ENCODE peak calls at places on chromosomes 3 and 15, in eight cellular contexts. One of them, this sample, is unnamed.

GRCh38 chr3:175479800-175480199 is 620.7 kb downstream of the NAALADL2 start:
- DNase-seq in heart left ventricle: no peak
- DNase-seq in AG04450: no peak
- DNase-seq in thoracic aorta: no peak
- DNase-seq in uterus: no peak
- DNase-seq in H9: no peak
- DNase-seq in cardiac muscle cell: no peak
- DNase-seq in fibroblast of lung: no peak
- DNase-seq in this sample: no peak

GRCh38 chr15:27359586-27359985 is 388.6 kb downstream of the GABRG3 start:
- DNase-seq in heart left ventricle: no peak
- DNase-seq in AG04450: no peak
- DNase-seq in thoracic aorta: no peak
- DNase-seq in uterus: no peak
- DNase-seq in H9: no peak
- DNase-seq in cardiac muscle cell: no peak
- DNase-seq in fibroblast of lung: no peak
- DNase-seq in this sample: no peak

GRCh38 chr3:32706348-32707025 is 21.5 kb downstream of the CNOT10 start:
- DNase-seq in heart left ventricle: no peak
- DNase-seq in AG04450: no peak
- DNase-seq in thoracic aorta: no peak
- DNase-seq in uterus: no peak
- DNase-seq in H9: no peak
- DNase-seq in cardiac muscle cell: peak
- DNase-seq in fibroblast of lung: peak
- DNase-seq in this sample: no peak

GRCh38 chr3:4207672-4208071 is 95.5 kb upstream of the SETMAR start:
- DNase-seq in heart left ventricle: no peak
- DNase-seq in AG04450: no peak
- DNase-seq in thoracic aorta: no peak
- DNase-seq in uterus: no peak
- DNase-seq in H9: no peak
- DNase-seq in cardiac muscle cell: no peak
- DNase-seq in fibroblast of lung: no peak
- DNase-seq in this sample: no peak

GRCh38 chr3:52696830-52697621 is 8.6 kb downstream of the GLT8D1 start:
- DNase-seq in heart left ventricle: no peak
- DNase-seq in AG04450: no peak
- DNase-seq in thoracic aorta: no peak
- DNase-seq in uterus: no peak
- DNase-seq in H9: no peak
- DNase-seq in cardiac muscle cell: no peak
- DNase-seq in fibroblast of lung: no peak
- DNase-seq in this sample: no peak

GRCh38 chr15:22895465-22896190 is 57.2 kb downstream of the NIPA2 start:
- DNase-seq in heart left ventricle: no peak
- DNase-seq in AG04450: no peak
- DNase-seq in thoracic aorta: no peak
- DNase-seq in uterus: no peak
- DNase-seq in H9: no peak
- DNase-seq in cardiac muscle cell: no peak
- DNase-seq in fibroblast of lung: peak
- DNase-seq in this sample: peak

GRCh38 chr15:57333487-57333886 is 42.8 kb upstream of the CGNL1 start:
- DNase-seq in heart left ventricle: no peak
- DNase-seq in AG04450: no peak
- DNase-seq in thoracic aorta: no peak
- DNase-seq in uterus: no peak
- DNase-seq in H9: no peak
- DNase-seq in cardiac muscle cell: peak
- DNase-seq in fibroblast of lung: no peak
- DNase-seq in this sample: peak

GRCh38 chr15:98655732-98656131 is 7.4 kb downstream of the IGF1R start:
- DNase-seq in heart left ventricle: no peak
- DNase-seq in AG04450: no peak
- DNase-seq in thoracic aorta: no peak
- DNase-seq in uterus: no peak
- DNase-seq in H9: no peak
- DNase-seq in cardiac muscle cell: no peak
- DNase-seq in fibroblast of lung: no peak
- DNase-seq in this sample: no peak

GRCh38 chr15:92429378-92430066 is 35.8 kb downstream of the ST8SIA2 start:
- DNase-seq in heart left ventricle: no peak
- DNase-seq in AG04450: peak
- DNase-seq in thoracic aorta: no peak
- DNase-seq in uterus: no peak
- DNase-seq in H9: no peak
- DNase-seq in cardiac muscle cell: peak
- DNase-seq in fibroblast of lung: peak
- DNase-seq in this sample: peak

GRCh38 chr15:88249220-88249619 is 7.3 kb downstream of the NTRK3 start:
- DNase-seq in heart left ventricle: no peak
- DNase-seq in AG04450: no peak
- DNase-seq in thoracic aorta: peak
- DNase-seq in uterus: peak
- DNase-seq in H9: no peak
- DNase-seq in cardiac muscle cell: peak
- DNase-seq in fibroblast of lung: no peak
- DNase-seq in this sample: no peak

GRCh38 chr3:45035441-45036301 is 9.6 kb downstream of the CLEC3B start:
- DNase-seq in heart left ventricle: no peak
- DNase-seq in AG04450: no peak
- DNase-seq in thoracic aorta: no peak
- DNase-seq in uterus: peak
- DNase-seq in H9: peak
- DNase-seq in cardiac muscle cell: peak
- DNase-seq in fibroblast of lung: peak
- DNase-seq in this sample: no peak

GRCh38 chr3:134392336-134392983 is 18.2 kb upstream of the AMOTL2 start:
- DNase-seq in heart left ventricle: peak
- DNase-seq in AG04450: no peak
- DNase-seq in thoracic aorta: peak
- DNase-seq in uterus: no peak
- DNase-seq in H9: no peak
- DNase-seq in cardiac muscle cell: peak
- DNase-seq in fibroblast of lung: peak
- DNase-seq in this sample: no peak

GRCh38 chr3:165624761-165625160 is 212.5 kb downstream of the BCHE start:
- DNase-seq in heart left ventricle: no peak
- DNase-seq in AG04450: no peak
- DNase-seq in thoracic aorta: no peak
- DNase-seq in uterus: no peak
- DNase-seq in H9: no peak
- DNase-seq in cardiac muscle cell: peak
- DNase-seq in fibroblast of lung: peak
- DNase-seq in this sample: no peak

GRCh38 chr3:31312400-31312799 is 220.3 kb upstream of the STT3B start:
- DNase-seq in heart left ventricle: no peak
- DNase-seq in AG04450: no peak
- DNase-seq in thoracic aorta: no peak
- DNase-seq in uterus: no peak
- DNase-seq in H9: no peak
- DNase-seq in cardiac muscle cell: peak
- DNase-seq in fibroblast of lung: no peak
- DNase-seq in this sample: no peak

GRCh38 chr3:177144922-177145321 is 52.4 kb downstream of the TBL1XR1 start:
- DNase-seq in heart left ventricle: no peak
- DNase-seq in AG04450: no peak
- DNase-seq in thoracic aorta: no peak
- DNase-seq in uterus: no peak
- DNase-seq in H9: no peak
- DNase-seq in cardiac muscle cell: no peak
- DNase-seq in fibroblast of lung: no peak
- DNase-seq in this sample: peak
- H3K27ac ChIP-seq in heart left ventricle: no peak
- H3K27ac ChIP-seq in AG04450: no peak
- H3K27ac ChIP-seq in thoracic aorta: no peak
- H3K27ac ChIP-seq in uterus: no peak
- H3K27ac ChIP-seq in H9: no peak
- H3K27ac ChIP-seq in cardiac muscle cell: peak
- H3K27ac ChIP-seq in fibroblast of lung: no peak
- H3K27ac ChIP-seq in this sample: no peak

GRCh38 chr15:84749111-84749991 is 959 bp downstream of the ZNF592 start:
- DNase-seq in heart left ventricle: peak
- DNase-seq in AG04450: no peak
- DNase-seq in thoracic aorta: no peak
- DNase-seq in uterus: peak
- DNase-seq in H9: peak
- DNase-seq in cardiac muscle cell: peak
- DNase-seq in fibroblast of lung: peak
- DNase-seq in this sample: peak

GRCh38 chr15:84748274-84749110 is at the start of gene ZNF592:
- DNase-seq in heart left ventricle: peak
- DNase-seq in AG04450: peak
- DNase-seq in thoracic aorta: peak
- DNase-seq in uterus: peak
- DNase-seq in H9: peak
- DNase-seq in cardiac muscle cell: peak
- DNase-seq in fibroblast of lung: peak
- DNase-seq in this sample: peak

GRCh38 chr15:84752195-84752594 is 3.8 kb downstream of the ZNF592 start:
- DNase-seq in heart left ventricle: no peak
- DNase-seq in AG04450: no peak
- DNase-seq in thoracic aorta: no peak
- DNase-seq in uterus: no peak
- DNase-seq in H9: no peak
- DNase-seq in cardiac muscle cell: no peak
- DNase-seq in fibroblast of lung: no peak
- DNase-seq in this sample: no peak

GRCh38 chr15:84750583-84751092 is 2.2 kb downstream of the ZNF592 start:
- DNase-seq in heart left ventricle: no peak
- DNase-seq in AG04450: no peak
- DNase-seq in thoracic aorta: no peak
- DNase-seq in uterus: no peak
- DNase-seq in H9: no peak
- DNase-seq in cardiac muscle cell: no peak
- DNase-seq in fibroblast of lung: no peak
- DNase-seq in this sample: no peak

DNA sequence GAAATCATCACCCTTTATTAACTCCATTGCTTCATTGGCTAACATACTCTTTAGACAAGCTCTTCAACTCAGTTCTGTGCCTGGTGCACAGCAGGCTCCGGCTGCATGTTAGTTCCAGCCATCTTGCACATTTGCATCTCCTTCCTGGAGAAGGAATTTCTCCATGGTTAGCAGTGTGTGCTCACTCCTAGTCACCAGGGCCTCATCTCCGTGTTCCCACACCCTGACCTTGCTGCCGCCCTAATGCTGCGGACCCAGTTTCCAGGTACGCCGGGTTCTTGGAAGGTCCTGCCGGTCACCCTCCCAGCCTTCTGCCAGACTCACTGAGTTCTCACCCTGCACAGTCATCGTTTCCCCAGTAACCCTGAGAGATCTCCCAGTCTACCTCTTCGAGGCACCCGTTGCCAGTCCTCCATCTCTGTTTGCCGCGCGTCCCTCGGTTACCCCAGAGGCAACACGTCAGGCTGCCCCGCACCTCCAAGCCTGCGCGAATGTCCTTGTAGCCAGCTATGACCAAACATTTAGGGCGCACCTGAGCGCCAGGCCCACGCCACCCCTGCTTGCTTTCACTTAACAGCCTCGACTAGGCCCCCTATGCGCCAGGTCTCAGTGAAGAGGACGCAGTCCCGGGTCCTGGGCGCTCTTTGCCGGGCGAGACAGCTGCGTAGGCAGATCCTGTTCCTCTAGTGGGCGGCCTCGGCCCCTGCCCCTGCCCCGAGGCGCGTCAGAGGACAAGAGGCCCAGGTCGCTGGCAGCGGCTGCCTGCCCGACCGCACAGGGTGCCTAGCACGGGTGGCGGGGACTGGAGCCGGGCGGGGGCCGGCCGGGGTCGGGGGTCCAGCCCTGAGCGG is 744 bp upstream of the ZNF592 start:
- DNase-seq in heart left ventricle: peak
- DNase-seq in AG04450: no peak
- DNase-seq in thoracic aorta: peak
- DNase-seq in uterus: peak
- DNase-seq in H9: peak
- DNase-seq in cardiac muscle cell: peak
- DNase-seq in fibroblast of lung: peak
- DNase-seq in this sample: peak
- TF ChIP-seq CTCF in heart left ventricle: no peak
- TF ChIP-seq CTCF in AG04450: no peak
- TF ChIP-seq CTCF in thoracic aorta: no peak
- TF ChIP-seq CTCF in uterus: no peak
- TF ChIP-seq CTCF in H9: no peak
- TF ChIP-seq CTCF in cardiac muscle cell: no peak
- TF ChIP-seq CTCF in fibroblast of lung: no peak
- TF ChIP-seq CTCF in this sample: no peak

DNA sequence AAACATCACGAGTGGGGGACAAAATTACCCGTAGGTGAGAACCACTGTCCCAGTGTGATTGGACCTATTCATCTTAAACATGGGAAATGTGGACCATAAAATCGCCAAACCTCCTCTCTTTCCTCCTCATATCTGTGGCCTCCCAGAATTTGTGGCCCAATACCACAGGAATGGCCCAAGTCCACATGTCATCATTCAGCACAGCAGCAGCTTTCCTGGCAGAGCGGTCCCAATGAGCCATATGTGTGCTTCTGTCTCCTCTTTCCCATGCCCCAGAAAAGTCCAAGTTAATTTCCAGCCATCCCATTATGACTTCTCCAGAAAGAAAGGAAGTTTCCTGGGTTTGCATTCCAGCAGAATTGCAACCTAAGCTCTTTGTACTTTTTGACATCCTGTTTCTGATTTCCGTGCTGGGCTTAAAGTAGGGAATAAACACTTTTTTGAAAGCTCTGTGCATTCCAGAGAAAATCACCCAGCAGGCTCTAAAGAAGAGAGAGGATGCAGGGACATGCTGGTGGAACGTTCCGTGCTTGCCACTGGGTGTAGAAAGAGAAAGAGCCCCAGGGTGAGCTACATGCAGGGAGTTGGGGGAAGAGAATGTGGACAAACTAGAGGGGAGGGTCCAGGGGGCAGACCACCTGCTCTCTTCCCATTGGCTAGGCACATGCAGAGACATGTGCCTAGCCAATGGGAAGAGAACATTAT is 259.4 kb upstream of the PROK2 start:
- DNase-seq in heart left ventricle: no peak
- DNase-seq in AG04450: no peak
- DNase-seq in thoracic aorta: no peak
- DNase-seq in uterus: no peak
- DNase-seq in H9: no peak
- DNase-seq in cardiac muscle cell: peak
- DNase-seq in fibroblast of lung: no peak
- DNase-seq in this sample: no peak
- H3K27ac ChIP-seq in heart left ventricle: no peak
- H3K27ac ChIP-seq in AG04450: no peak
- H3K27ac ChIP-seq in thoracic aorta: no peak
- H3K27ac ChIP-seq in uterus: no peak
- H3K27ac ChIP-seq in H9: no peak
- H3K27ac ChIP-seq in cardiac muscle cell: no peak
- H3K27ac ChIP-seq in fibroblast of lung: no peak
- H3K27ac ChIP-seq in this sample: no peak

DNA sequence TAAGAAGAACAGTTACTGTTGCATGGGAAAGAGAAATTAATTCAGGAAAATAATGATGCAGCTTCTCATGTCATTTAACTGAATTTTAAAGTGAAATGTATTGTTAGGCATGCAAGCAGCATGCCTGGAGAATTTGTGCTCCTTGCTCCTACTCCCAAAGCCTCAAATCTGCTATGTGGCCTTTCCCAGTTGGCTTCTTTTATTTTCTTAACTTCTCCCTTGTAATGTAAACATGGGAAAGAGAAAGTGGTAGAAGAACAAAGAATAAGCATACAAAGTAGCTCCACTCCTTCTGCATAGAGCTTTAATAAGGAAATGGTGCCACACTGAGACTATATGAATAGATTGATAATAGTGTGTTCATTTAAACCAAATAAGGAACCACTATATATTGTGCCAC is 100.0 kb downstream of the VGLL3 start:
- DNase-seq in heart left ventricle: no peak
- DNase-seq in AG04450: no peak
- DNase-seq in thoracic aorta: no peak
- DNase-seq in uterus: no peak
- DNase-seq in H9: peak
- DNase-seq in cardiac muscle cell: no peak
- DNase-seq in fibroblast of lung: peak
- DNase-seq in this sample: no peak
- TF ChIP-seq CTCF in heart left ventricle: no peak
- TF ChIP-seq CTCF in AG04450: no peak
- TF ChIP-seq CTCF in thoracic aorta: no peak
- TF ChIP-seq CTCF in uterus: no peak
- TF ChIP-seq CTCF in H9: no peak
- TF ChIP-seq CTCF in cardiac muscle cell: no peak
- TF ChIP-seq CTCF in fibroblast of lung: no peak
- TF ChIP-seq CTCF in this sample: no peak

This sample was measured in RWPE1.